ENCODE peak calls at places on chromosomes 12 and 14, in six cellular contexts. N, K, I, B, H and M are unnamed samples.

GRCh38 chr14:90717916-90718315 is 98.3 kb downstream of the TTC7B start:
- DNase-seq in N (no peak), K (no peak), I (no peak), B (peak; percentile 11), H (no peak), M (no peak)

GRCh38 chr14:74975059-74975810 is 19.8 kb upstream of the PGF start:
- DNase-seq in N (no peak), K (peak; percentile 6), I (peak; percentile 96), B (no peak), H (no peak), M (no peak)

GRCh38 chr14:77559381-77559780 is 57.1 kb downstream of the SPTLC2 start:
- DNase-seq in N (no peak), K (no peak), I (no peak), B (no peak), H (no peak), M (no peak)

GRCh38 chr12:121792607-121793500 is 634 bp downstream of the RHOF start:
- DNase-seq in N (peak; percentile 82), K (no peak), I (no peak), B (no peak), H (peak; percentile 75), M (no peak)

GRCh38 chr14:100580316-100581227 is 6.6 kb downstream of the BEGAIN start:
- DNase-seq in N (no peak), K (no peak), I (no peak), B (no peak), H (no peak), M (peak; percentile 68)

GRCh38 chr14:51479584-51480305 is 172.0 kb upstream of the FRMD6 start:
- DNase-seq in N (no peak), K (no peak), I (peak; percentile 57), B (no peak), H (no peak), M (no peak)

GRCh38 chr14:59213368-59214315 is 25.2 kb downstream of the DAAM1 start:
- DNase-seq in N (no peak), K (no peak), I (no peak), B (no peak), H (no peak), M (no peak)

GRCh38 chr12:89225808-89226368 is 126.4 kb downstream of the DUSP6 start:
- DNase-seq in N (peak; percentile 57), K (no peak), I (peak; percentile 8), B (peak; percentile 81), H (peak; percentile 54), M (no peak)

GRCh38 chr14:105065280-105066228 is at the start of gene GPR132:
- DNase-seq in N (peak; percentile 97), K (no peak), I (no peak), B (no peak), H (peak; percentile 86), M (no peak)

GRCh38 chr14:23751591-23751990 is 115.4 kb downstream of the DHRS2 start:
- DNase-seq in N (no peak), K (no peak), I (no peak), B (no peak), H (no peak), M (no peak)

GRCh38 chr12:106301611-106302321 is 767 bp upstream of the TCP11L2 start:
- DNase-seq in N (peak; percentile 77), K (peak; percentile 35), I (peak; percentile 44), B (no peak), H (peak; percentile 93), M (no peak)

GRCh38 chr12:92715625-92716024 is 12.8 kb downstream of the PLEKHG7 start:
- DNase-seq in N (no peak), K (no peak), I (no peak), B (no peak), H (no peak), M (no peak)

GRCh38 chr14:22304324-22304723 is 284.7 kb downstream of the DAD1 start:
- DNase-seq in N (no peak), K (no peak), I (no peak), B (no peak), H (no peak), M (no peak)

GRCh38 chr12:6280053-6280469 is 30.4 kb upstream of the PLEKHG6 start:
- DNase-seq in N (no peak), K (no peak), I (peak; percentile 54), B (peak; percentile 52), H (peak; percentile 85), M (peak; percentile 11)

GRCh38 chr12:26187014-26187413 is 8.4 kb upstream of the SSPN start:
- DNase-seq in N (no peak), K (no peak), I (no peak), B (no peak), H (no peak), M (no peak)

GRCh38 chr14:60514378-60515243 is 5.7 kb downstream of the SIX6 start:
- DNase-seq in N (no peak), K (peak; percentile 81), I (peak; percentile 15), B (no peak), H (no peak), M (no peak)

GRCh38 chr14:60512952-60513554 is 4.1 kb downstream of the SIX6 start:
- DNase-seq in N (no peak), K (peak; percentile 52), I (no peak), B (no peak), H (no peak), M (no peak)

GRCh38 chr14:60515696-60516284 is 6.8 kb downstream of the SIX6 start:
- DNase-seq in N (no peak), K (peak; percentile 63), I (no peak), B (no peak), H (no peak), M (peak; percentile 90)

GRCh38 chr14:60510976-60511599 is 2.1 kb downstream of the SIX6 start:
- DNase-seq in N (no peak), K (peak; percentile 39), I (no peak), B (no peak), H (no peak), M (peak; percentile 59)

GRCh38 chr14:60515244-60515695 is 6.3 kb downstream of the SIX6 start:
- DNase-seq in N (no peak), K (no peak), I (no peak), B (no peak), H (no peak), M (peak; percentile 79)
- TF ChIP-seq CTCF in N (no peak), K (peak; percentile 6), I (no peak), B (no peak), H (no peak), M (peak; percentile 65)

DNA sequence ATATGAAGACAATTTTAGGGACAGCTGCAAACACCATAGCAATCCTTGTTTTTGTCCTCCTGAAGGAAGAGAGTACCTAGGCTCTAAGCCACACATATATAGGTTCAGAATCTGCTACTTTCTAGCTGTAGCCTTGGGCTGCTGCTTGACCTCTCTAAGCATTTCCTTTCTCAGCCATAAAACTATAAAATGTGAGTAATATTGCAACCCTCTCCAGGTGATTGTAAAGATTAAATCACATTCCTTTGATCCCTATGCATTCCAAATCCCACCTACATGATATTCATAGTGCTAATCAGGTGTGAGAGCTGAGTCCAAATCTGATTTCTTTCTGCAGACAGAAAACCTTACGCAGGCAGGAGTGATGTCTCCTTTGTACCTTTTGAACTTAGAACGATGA is 913.5 kb downstream of the VRK1 start:
- DNase-seq in N (no peak), K (no peak), I (no peak), B (no peak), H (no peak), M (no peak)
- TF ChIP-seq CTCF in N (no peak), K (no peak), I (no peak), B (no peak), H (no peak), M (no peak)

GRCh38 chr12:128583453-128583852 is 240.3 kb downstream of the SLC15A4 start:
- DNase-seq in N (no peak), K (no peak), I (no peak), B (no peak), H (no peak), M (no peak)
- TF ChIP-seq CTCF in N (peak; percentile 25), K (no peak), I (no peak), B (no peak), H (no peak), M (no peak)

GRCh38 chr12:124883263-124883876 is 19.7 kb upstream of the SCARB1 start:
- DNase-seq in N (no peak), K (no peak), I (no peak), B (no peak), H (no peak), M (no peak)
- TF ChIP-seq CTCF in N (no peak), K (no peak), I (no peak), B (no peak), H (no peak), M (no peak)

GRCh38 chr14:29089849-29090248 is 323.3 kb downstream of the FOXG1 start:
- DNase-seq in N (no peak), K (no peak), I (no peak), B (no peak), H (no peak), M (no peak)

DNA sequence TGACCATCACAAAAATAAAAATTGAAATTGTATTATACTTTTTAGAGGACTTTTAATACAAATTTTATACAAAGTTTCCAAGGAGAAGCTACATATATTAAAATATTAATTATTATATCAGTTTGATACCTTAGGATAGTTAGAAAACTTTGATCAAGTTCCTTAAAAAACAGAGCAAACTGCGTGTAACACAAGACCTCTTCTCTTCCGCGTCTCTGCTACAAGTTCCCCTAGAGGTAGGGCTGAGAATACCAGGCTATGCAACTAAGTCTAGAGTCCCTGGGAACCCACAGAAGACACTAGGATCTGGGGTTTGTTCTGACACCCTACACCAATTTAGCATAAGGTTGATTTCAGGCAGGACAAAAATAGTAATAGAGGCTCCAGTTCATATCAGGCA is 319.0 kb downstream of the FOXG1 start:
- DNase-seq in N (no peak), K (no peak), I (no peak), B (no peak), H (no peak), M (no peak)
- TF ChIP-seq CTCF in N (no peak), K (peak; percentile 29), I (peak; percentile 24), B (peak; percentile 59), H (no peak), M (peak; percentile 39)

DNA sequence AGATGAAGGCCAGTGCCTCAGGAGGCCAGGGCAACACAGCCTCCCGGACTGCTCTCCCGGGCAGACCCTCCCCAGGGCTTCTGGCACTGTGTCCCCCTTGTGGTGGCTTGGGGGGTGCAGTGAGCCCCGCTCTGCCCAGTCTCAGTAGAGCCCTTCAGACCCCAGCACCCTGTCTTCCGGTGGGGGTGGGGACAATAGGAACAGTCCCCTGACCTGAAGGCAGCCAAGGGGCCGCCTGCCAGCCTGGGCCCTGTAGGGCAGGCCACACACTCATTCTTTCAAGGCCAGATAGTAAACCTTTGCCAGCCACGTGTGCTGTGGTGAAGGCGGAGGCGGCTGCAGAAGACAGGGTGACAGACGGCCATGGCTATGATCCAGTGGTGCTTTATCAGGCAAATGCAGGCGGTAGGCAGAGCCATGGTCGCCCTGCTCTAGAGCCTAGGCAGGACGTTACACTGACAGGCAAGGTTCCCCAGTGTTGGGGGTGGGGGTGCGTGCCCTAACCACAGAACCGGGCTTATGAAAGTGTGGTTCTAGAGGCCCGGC is 15.0 kb downstream of the ZFYVE21 start:
- DNase-seq in N (no peak), K (no peak), I (no peak), B (no peak), H (no peak), M (no peak)
- TF ChIP-seq CTCF in N (no peak), K (no peak), I (no peak), B (no peak), H (no peak), M (peak; percentile 20)

GRCh38 chr12:119649202-119649808 is 18.6 kb upstream of the PRKAB1 start:
- DNase-seq in N (no peak), K (no peak), I (no peak), B (no peak), H (no peak), M (no peak)
- TF ChIP-seq CTCF in N (peak; percentile 69), K (peak; percentile 85), I (peak; percentile 45), B (peak; percentile 68), H (peak; percentile 16), M (peak; percentile 75)